ENCODE peak calls at places on chromosomes 1 and 21, in ten cellular contexts. F, A, E, M, T, Q, G, I, V and C are unnamed samples.
A peak's percentile ranks its signal among the peaks of the same experiment; 100 is the strongest.

GRCh38 chr21:46424062-46424591 is 34.6 kb upstream of the DIP2A start:
- DNase-seq in F (no peak), A (no peak), E (no peak), M (no peak), T (no peak), Q (no peak), G (no peak), I (no peak), V (no peak), C (no peak)

GRCh38 chr1:2384941-2385481 is 6.3 kb downstream of the MORN1 start:
- DNase-seq in F (no peak), A (no peak), E (peak; percentile 47), M (no peak), T (no peak), Q (no peak), G (no peak), I (no peak), V (peak; percentile 41), C (no peak)

GRCh38 chr1:237146247-237146646 is 104.3 kb downstream of the RYR2 start:
- DNase-seq in F (no peak), A (peak; percentile 16), E (no peak), M (no peak), T (no peak), Q (no peak), G (peak; percentile 38), I (no peak), V (no peak), C (no peak)

GRCh38 chr1:208238710-208239517 is 5.3 kb downstream of the PLXNA2 start:
- DNase-seq in F (peak; percentile 42), A (peak; percentile 57), E (peak; percentile 71), M (peak; percentile 43), T (no peak), Q (no peak), G (peak; percentile 46), I (no peak), V (no peak), C (no peak)

GRCh38 chr21:36850372-36850771 is 116.1 kb downstream of the HLCS start:
- DNase-seq in F (no peak), A (no peak), E (no peak), M (no peak), T (no peak), Q (no peak), G (no peak), I (no peak), V (no peak), C (no peak)

GRCh38 chr1:220761688-220762427 is 13.7 kb downstream of the MTARC2 start:
- DNase-seq in F (no peak), A (no peak), E (no peak), M (no peak), T (no peak), Q (no peak), G (no peak), I (no peak), V (no peak), C (no peak)

GRCh38 chr1:101302831-101303511 is 66.2 kb downstream of the S1PR1 start:
- DNase-seq in F (no peak), A (peak; percentile 54), E (no peak), M (no peak), T (no peak), Q (no peak), G (no peak), I (no peak), V (no peak), C (no peak)

GRCh38 chr1:7770620-7770938 is 517 bp upstream of the VAMP3 start:
- DNase-seq in F (no peak), A (no peak), E (no peak), M (no peak), T (no peak), Q (no peak), G (no peak), I (no peak), V (no peak), C (no peak)

GRCh38 chr1:27868556-27868931 is 3.8 kb upstream of the THEMIS2 start:
- DNase-seq in F (no peak), A (no peak), E (no peak), M (no peak), T (no peak), Q (no peak), G (no peak), I (no peak), V (peak; percentile 43), C (no peak)

GRCh38 chr1:71660417-71660816 is 579.6 kb upstream of the ZRANB2 start:
- DNase-seq in F (no peak), A (peak; percentile 60), E (no peak), M (no peak), T (no peak), Q (no peak), G (no peak), I (no peak), V (no peak), C (no peak)

GRCh38 chr1:41530411-41530810 is 45.9 kb upstream of the EDN2 start:
- DNase-seq in F (no peak), A (no peak), E (no peak), M (no peak), T (no peak), Q (no peak), G (no peak), I (no peak), V (no peak), C (peak; percentile 25)

GRCh38 chr21:39037807-39038405 is 145.3 kb downstream of the PSMG1 start:
- DNase-seq in F (no peak), A (peak; percentile 52), E (peak; percentile 45), M (no peak), T (no peak), Q (no peak), G (no peak), I (no peak), V (no peak), C (no peak)

GRCh38 chr1:19647643-19648042 is 3.5 kb downstream of the NBL1 start:
- DNase-seq in F (no peak), A (no peak), E (no peak), M (no peak), T (no peak), Q (no peak), G (peak; percentile 66), I (no peak), V (peak; percentile 60), C (no peak)

DNA sequence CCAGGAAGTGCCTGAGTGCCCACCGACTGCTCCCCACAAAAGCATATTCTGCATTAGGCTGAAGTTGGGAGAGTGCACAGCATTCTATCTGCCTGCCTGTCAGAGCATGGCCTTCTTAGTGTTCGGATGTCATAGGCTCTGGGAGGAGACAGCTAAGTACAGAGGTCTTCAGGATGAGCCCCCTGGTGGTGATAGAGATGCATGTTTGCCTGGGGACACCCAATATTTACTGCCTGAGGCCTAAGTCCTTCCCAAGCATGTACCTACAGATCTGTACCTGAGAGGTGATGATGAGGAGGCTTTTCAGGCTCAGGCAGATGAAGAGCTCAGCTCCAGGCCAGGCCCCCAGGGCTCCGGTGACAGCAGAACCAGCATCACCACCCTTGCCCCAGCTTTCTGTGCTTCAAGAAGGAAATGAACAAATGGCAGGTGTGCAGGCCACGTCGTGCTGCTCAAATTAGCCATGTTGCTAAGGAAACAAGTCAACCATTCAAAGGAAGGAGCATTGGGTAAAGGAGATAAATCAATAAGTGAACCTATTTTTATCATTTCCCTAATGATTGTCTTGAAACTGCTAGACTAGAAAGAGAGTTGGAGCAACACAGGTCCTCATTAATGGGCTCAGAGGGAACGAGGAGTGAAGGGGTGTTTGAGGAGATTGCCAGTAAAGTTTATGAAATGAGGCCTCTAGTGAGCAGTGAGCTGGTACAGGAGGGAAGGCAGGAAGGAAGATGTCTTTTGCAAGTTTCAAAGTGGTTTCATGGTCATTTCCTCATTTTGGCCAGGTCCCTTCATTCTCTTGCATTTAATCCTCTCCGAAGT is 21.2 kb downstream of the CACNA1E start:
- DNase-seq in F (peak; percentile 51), A (peak; percentile 28), E (peak; percentile 71), M (no peak), T (peak; percentile 74), Q (no peak), G (no peak), I (no peak), V (no peak), C (no peak)
- TF ChIP-seq POLR2A in F (no peak), A (no peak), E (no peak), M (no peak), T (peak; percentile 42), Q (no peak), G (no peak), I (no peak), V (no peak), C (no peak)

GRCh38 chr1:58136502-58136901 is 410.0 kb downstream of the OMA1 start:
- DNase-seq in F (no peak), A (no peak), E (no peak), M (no peak), T (no peak), Q (no peak), G (no peak), I (no peak), V (no peak), C (no peak)
- H3K4me3 ChIP-seq in F (no peak overlapping the region), A (no peak overlapping the region), E (no peak overlapping the region), M (no peak overlapping the region), T (no peak overlapping the region), Q (no peak overlapping the region), G (no peak overlapping the region), I (no peak overlapping the region), V (no peak overlapping the region), C (no peak overlapping the region)

DNA sequence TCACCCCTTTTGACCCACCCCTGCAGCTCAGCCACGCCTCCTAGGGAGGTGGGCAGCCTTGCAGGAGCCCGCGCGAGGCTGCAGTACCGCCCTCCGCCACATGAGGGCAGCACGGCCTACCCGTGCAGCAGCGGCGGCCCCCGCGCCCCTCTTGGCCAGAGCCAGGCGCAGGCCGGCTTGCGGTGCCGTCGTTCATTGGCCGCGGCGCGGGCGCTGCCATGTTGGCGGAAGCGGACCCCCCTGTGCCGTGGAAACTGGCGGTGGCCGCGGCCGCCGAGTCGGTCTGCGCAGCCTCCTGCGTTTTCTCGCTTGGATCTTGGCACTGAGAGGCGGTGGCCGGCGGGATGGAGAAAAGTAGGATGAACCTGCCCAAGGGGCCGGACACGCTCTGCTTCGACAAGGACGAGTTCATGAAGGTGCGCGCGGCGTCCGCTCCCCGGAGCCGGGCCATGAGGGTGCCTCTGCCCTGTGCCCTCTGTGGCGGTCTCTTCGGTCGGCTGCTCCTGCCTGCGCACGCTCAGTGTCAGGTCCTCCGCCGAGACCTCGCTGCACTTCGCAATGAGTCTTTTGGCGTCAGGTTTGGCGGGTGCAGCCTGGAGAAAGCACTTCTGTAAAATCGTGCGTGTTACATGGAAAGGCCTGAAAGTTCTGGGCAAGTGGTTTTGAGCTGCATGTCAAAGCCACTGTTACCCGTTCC is at the start of gene COG2:
- DNase-seq in F (peak; percentile 94), A (peak; percentile 90), E (peak; percentile 98), M (peak; percentile 95), T (peak; percentile 63), Q (peak; percentile 95), G (peak; percentile 89), I (peak; percentile 38), V (peak; percentile 97), C (peak; percentile 81)
- TF ChIP-seq POLR2A in F (peak; percentile 84), A (peak; percentile 76), E (peak; percentile 95), M (peak; percentile 77), T (peak; percentile 97), Q (peak; percentile 26), G (peak; percentile 56), I (peak; percentile 47), V (peak; percentile 74), C (no peak)

DNA sequence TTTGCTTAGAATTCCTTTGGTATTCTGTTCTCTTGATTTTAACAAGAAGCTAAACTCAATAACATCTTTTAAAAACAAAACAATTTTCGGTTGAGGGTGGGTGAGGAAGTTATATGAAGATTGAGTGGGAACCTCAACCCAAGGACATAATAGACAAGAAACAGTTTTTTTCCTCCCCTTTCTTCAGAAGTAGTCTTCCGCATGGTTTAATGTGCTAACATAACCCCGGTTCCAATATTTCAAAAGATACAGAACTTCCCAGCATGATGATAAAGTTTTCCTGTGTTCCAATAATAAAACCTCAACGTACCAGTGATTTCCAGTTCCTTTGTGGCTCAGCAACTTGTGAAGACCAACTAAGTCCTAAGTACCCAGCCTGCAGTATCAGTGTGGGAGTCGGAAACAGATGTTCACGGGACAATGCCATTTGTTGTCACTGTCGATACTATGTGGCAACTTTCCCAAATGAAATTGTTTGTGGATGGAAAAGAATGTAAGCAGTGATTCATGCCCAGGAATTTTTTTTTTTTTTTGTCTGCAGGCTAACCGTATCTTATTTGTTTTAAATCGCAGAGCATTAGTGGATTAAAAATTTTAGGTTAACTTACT is 48.5 kb downstream of the NR5A2 start:
- DNase-seq in F (peak; percentile 88), A (peak; percentile 79), E (no peak), M (no peak), T (no peak), Q (no peak), G (no peak), I (no peak), V (no peak), C (no peak)
- H3K4me3 ChIP-seq in F (peak overlapping the region; percentile 25), A (no peak overlapping the region), E (no peak overlapping the region), M (no peak overlapping the region), T (no peak overlapping the region), Q (no peak overlapping the region), G (no peak overlapping the region), I (no peak overlapping the region), V (no peak overlapping the region), C (no peak overlapping the region)